ENCODE peak calls at places on chromosomes 1 and 21, in seven cellular contexts. One of them, this sample, is unnamed.

GRCh38 chr1:180101411-180101810 is 53.3 kb upstream of the QSOX1 start:
- DNase-seq in right atrium auricular region: no peak
- DNase-seq in neuronal stem cell: no peak
- DNase-seq in tibial nerve: no peak
- DNase-seq in testis: no peak
- DNase-seq in heart right ventricle: no peak
- DNase-seq in Panc1: no peak
- DNase-seq in this sample: no peak

GRCh38 chr21:17802568-17802967 is 16.6 kb downstream of the C21orf91 start:
- DNase-seq in testis: no peak
- DNase-seq in Panc1: no peak
- DNase-seq in neuronal stem cell: no peak
- DNase-seq in tibial nerve: no peak
- DNase-seq in right atrium auricular region: no peak
- DNase-seq in heart right ventricle: no peak
- DNase-seq in this sample: no peak

GRCh38 chr1:41239988-41240610 is 2.0 kb downstream of the SCMH1 start:
- DNase-seq in testis: no peak
- DNase-seq in tibial nerve: peak; percentile 32
- DNase-seq in heart right ventricle: no peak
- DNase-seq in right atrium auricular region: no peak
- DNase-seq in neuronal stem cell: no peak
- DNase-seq in Panc1: no peak
- DNase-seq in this sample: no peak

GRCh38 chr1:21510885-21511578 is 1.8 kb downstream of the ALPL start:
- DNase-seq in heart right ventricle: no peak
- DNase-seq in neuronal stem cell: no peak
- DNase-seq in tibial nerve: no peak
- DNase-seq in Panc1: no peak
- DNase-seq in right atrium auricular region: no peak
- DNase-seq in testis: no peak
- DNase-seq in this sample: no peak

GRCh38 chr1:67679691-67680090 is 5.3 kb upstream of the GADD45A start:
- DNase-seq in neuronal stem cell: no peak
- DNase-seq in tibial nerve: no peak
- DNase-seq in heart right ventricle: no peak
- DNase-seq in right atrium auricular region: no peak
- DNase-seq in Panc1: no peak
- DNase-seq in testis: no peak
- DNase-seq in this sample: no peak

GRCh38 chr1:53328490-53329182 is 766 bp upstream of the LRP8 start:
- DNase-seq in Panc1: no peak
- DNase-seq in heart right ventricle: no peak
- DNase-seq in neuronal stem cell: peak; percentile 30
- DNase-seq in testis: no peak
- DNase-seq in tibial nerve: no peak
- DNase-seq in right atrium auricular region: no peak
- DNase-seq in this sample: no peak

GRCh38 chr1:65263286-65263685 is 46.1 kb upstream of the DNAJC6 start:
- DNase-seq in heart right ventricle: no peak
- DNase-seq in testis: no peak
- DNase-seq in right atrium auricular region: no peak
- DNase-seq in tibial nerve: no peak
- DNase-seq in neuronal stem cell: no peak
- DNase-seq in Panc1: no peak
- DNase-seq in this sample: no peak

GRCh38 chr1:32878183-32878582 is 7.5 kb upstream of the FNDC5 start:
- DNase-seq in testis: no peak
- DNase-seq in heart right ventricle: no peak
- DNase-seq in neuronal stem cell: no peak
- DNase-seq in right atrium auricular region: no peak
- DNase-seq in tibial nerve: no peak
- DNase-seq in Panc1: no peak
- DNase-seq in this sample: no peak

GRCh38 chr21:28436286-28436932 is 556.3 kb downstream of the LTN1 start:
- DNase-seq in right atrium auricular region: no peak
- DNase-seq in testis: no peak
- DNase-seq in heart right ventricle: no peak
- DNase-seq in neuronal stem cell: no peak
- DNase-seq in Panc1: no peak
- DNase-seq in tibial nerve: no peak
- DNase-seq in this sample: peak; percentile 18

GRCh38 chr1:58884706-58885661 is 101.1 kb upstream of the JUN start:
- DNase-seq in right atrium auricular region: no peak
- DNase-seq in neuronal stem cell: no peak
- DNase-seq in heart right ventricle: no peak
- DNase-seq in testis: peak; percentile 74
- DNase-seq in tibial nerve: peak; percentile 67
- DNase-seq in Panc1: no peak
- DNase-seq in this sample: no peak

GRCh38 chr1:152932170-152932811 is 14.7 kb upstream of the SPRR5 start:
- DNase-seq in neuronal stem cell: no peak
- DNase-seq in testis: no peak
- DNase-seq in right atrium auricular region: no peak
- DNase-seq in heart right ventricle: no peak
- DNase-seq in tibial nerve: no peak
- DNase-seq in Panc1: no peak
- DNase-seq in this sample: no peak

GRCh38 chr1:100719490-100719889 is at the start of gene VCAM1:
- DNase-seq in tibial nerve: no peak
- DNase-seq in Panc1: no peak
- DNase-seq in testis: peak; percentile 38
- DNase-seq in right atrium auricular region: no peak
- DNase-seq in neuronal stem cell: peak; percentile 55
- DNase-seq in heart right ventricle: no peak
- DNase-seq in this sample: no peak

GRCh38 chr1:81664341-81664740 is 136.4 kb upstream of the ADGRL2 start:
- DNase-seq in neuronal stem cell: no peak
- DNase-seq in Panc1: no peak
- DNase-seq in right atrium auricular region: no peak
- DNase-seq in testis: no peak
- DNase-seq in heart right ventricle: no peak
- DNase-seq in tibial nerve: no peak
- DNase-seq in this sample: no peak

GRCh38 chr1:47708658-47709301 is 270.9 kb downstream of the FOXD2 start:
- DNase-seq in tibial nerve: no peak
- DNase-seq in right atrium auricular region: no peak
- DNase-seq in Panc1: no peak
- DNase-seq in testis: no peak
- DNase-seq in heart right ventricle: no peak
- DNase-seq in neuronal stem cell: no peak
- DNase-seq in this sample: no peak

GRCh38 chr1:176049582-176049981 is 157.5 kb downstream of the COP1 start:
- DNase-seq in testis: no peak
- DNase-seq in neuronal stem cell: no peak
- DNase-seq in Panc1: no peak
- DNase-seq in heart right ventricle: no peak
- DNase-seq in tibial nerve: no peak
- DNase-seq in right atrium auricular region: no peak
- DNase-seq in this sample: no peak

GRCh38 chr1:114648503-114648902 is 21.3 kb downstream of the DENND2C start:
- DNase-seq in right atrium auricular region: no peak
- DNase-seq in tibial nerve: no peak
- DNase-seq in Panc1: no peak
- DNase-seq in testis: no peak
- DNase-seq in neuronal stem cell: no peak
- DNase-seq in heart right ventricle: no peak
- DNase-seq in this sample: no peak

GRCh38 chr1:232226197-232226681 is 403.7 kb downstream of the SIPA1L2 start:
- DNase-seq in heart right ventricle: no peak
- DNase-seq in right atrium auricular region: peak; percentile 38
- DNase-seq in neuronal stem cell: peak; percentile 31
- DNase-seq in Panc1: no peak
- DNase-seq in testis: no peak
- DNase-seq in tibial nerve: no peak
- DNase-seq in this sample: no peak

GRCh38 chr1:183515002-183515689 is 42.8 kb downstream of the SMG7 start:
- DNase-seq in right atrium auricular region: no peak
- DNase-seq in Panc1: peak; percentile 71
- DNase-seq in neuronal stem cell: no peak
- DNase-seq in testis: no peak
- DNase-seq in tibial nerve: no peak
- DNase-seq in heart right ventricle: no peak
- DNase-seq in this sample: no peak

GRCh38 chr21:19683492-19683891 is 1279.9 kb upstream of the TMPRSS15 start:
- DNase-seq in testis: no peak
- DNase-seq in Panc1: no peak
- DNase-seq in heart right ventricle: no peak
- DNase-seq in tibial nerve: no peak
- DNase-seq in right atrium auricular region: no peak
- DNase-seq in neuronal stem cell: no peak
- DNase-seq in this sample: no peak

GRCh38 chr1:54791880-54792522 is 9.1 kb downstream of the TTC22 start:
- DNase-seq in testis: peak; percentile 72
- DNase-seq in right atrium auricular region: no peak
- DNase-seq in neuronal stem cell: no peak
- DNase-seq in tibial nerve: no peak
- DNase-seq in Panc1: no peak
- DNase-seq in heart right ventricle: no peak
- DNase-seq in this sample: peak; percentile 46

GRCh38 chr21:43752758-43753438 is 23.2 kb downstream of the CSTB start:
- DNase-seq in Panc1: no peak
- DNase-seq in right atrium auricular region: no peak
- DNase-seq in tibial nerve: no peak
- DNase-seq in neuronal stem cell: no peak
- DNase-seq in heart right ventricle: no peak
- DNase-seq in testis: no peak
- DNase-seq in this sample: no peak

GRCh38 chr21:45069085-45069484 is 5.3 kb upstream of the ADARB1 start:
- DNase-seq in right atrium auricular region: no peak
- DNase-seq in tibial nerve: no peak
- DNase-seq in Panc1: no peak
- DNase-seq in heart right ventricle: no peak
- DNase-seq in neuronal stem cell: no peak
- DNase-seq in testis: no peak
- DNase-seq in this sample: no peak

GRCh38 chr1:209231476-209232156 is 351.9 kb upstream of the CAMK1G start:
- DNase-seq in right atrium auricular region: no peak
- DNase-seq in heart right ventricle: no peak
- DNase-seq in testis: no peak
- DNase-seq in neuronal stem cell: no peak
- DNase-seq in tibial nerve: no peak
- DNase-seq in Panc1: no peak
- DNase-seq in this sample: no peak

GRCh38 chr21:42239973-42240372 is 21.0 kb downstream of the ABCG1 start:
- DNase-seq in testis: no peak
- DNase-seq in neuronal stem cell: no peak
- DNase-seq in right atrium auricular region: no peak
- DNase-seq in Panc1: no peak
- DNase-seq in tibial nerve: no peak
- DNase-seq in heart right ventricle: no peak
- DNase-seq in this sample: no peak

GRCh38 chr21:42237577-42237976 is 18.6 kb downstream of the ABCG1 start:
- DNase-seq in testis: no peak
- DNase-seq in heart right ventricle: no peak
- DNase-seq in right atrium auricular region: no peak
- DNase-seq in Panc1: no peak
- DNase-seq in neuronal stem cell: no peak
- DNase-seq in tibial nerve: no peak
- DNase-seq in this sample: no peak

GRCh38 chr21:42237161-42237560 is 18.2 kb downstream of the ABCG1 start:
- DNase-seq in neuronal stem cell: no peak
- DNase-seq in tibial nerve: no peak
- DNase-seq in right atrium auricular region: no peak
- DNase-seq in Panc1: no peak
- DNase-seq in testis: no peak
- DNase-seq in heart right ventricle: no peak
- DNase-seq in this sample: no peak

GRCh38 chr21:42238185-42238934 is 19.4 kb downstream of the ABCG1 start:
- DNase-seq in testis: no peak
- DNase-seq in right atrium auricular region: no peak
- DNase-seq in heart right ventricle: no peak
- DNase-seq in tibial nerve: no peak
- DNase-seq in neuronal stem cell: no peak
- DNase-seq in Panc1: no peak
- DNase-seq in this sample: no peak

GRCh38 chr21:42239556-42239955 is 20.6 kb downstream of the ABCG1 start:
- DNase-seq in Panc1: no peak
- DNase-seq in heart right ventricle: no peak
- DNase-seq in testis: no peak
- DNase-seq in neuronal stem cell: no peak
- DNase-seq in tibial nerve: no peak
- DNase-seq in right atrium auricular region: no peak
- DNase-seq in this sample: no peak
- H3K4me1 ChIP-seq in Panc1: no peaks in the 10 kb centered on the region
- H3K4me1 ChIP-seq in heart right ventricle: peaks cover 42% of the 10 kb centered on the region
- H3K4me1 ChIP-seq in testis: peaks cover 23% of the 10 kb centered on the region
- H3K4me1 ChIP-seq in neuronal stem cell: peaks cover 7% of the 10 kb centered on the region
- H3K4me1 ChIP-seq in tibial nerve: peaks cover 20% of the 10 kb centered on the region
- H3K4me1 ChIP-seq in right atrium auricular region: no peaks in the 10 kb centered on the region
- H3K4me1 ChIP-seq in this sample: peaks cover 13% of the 10 kb centered on the region

DNA sequence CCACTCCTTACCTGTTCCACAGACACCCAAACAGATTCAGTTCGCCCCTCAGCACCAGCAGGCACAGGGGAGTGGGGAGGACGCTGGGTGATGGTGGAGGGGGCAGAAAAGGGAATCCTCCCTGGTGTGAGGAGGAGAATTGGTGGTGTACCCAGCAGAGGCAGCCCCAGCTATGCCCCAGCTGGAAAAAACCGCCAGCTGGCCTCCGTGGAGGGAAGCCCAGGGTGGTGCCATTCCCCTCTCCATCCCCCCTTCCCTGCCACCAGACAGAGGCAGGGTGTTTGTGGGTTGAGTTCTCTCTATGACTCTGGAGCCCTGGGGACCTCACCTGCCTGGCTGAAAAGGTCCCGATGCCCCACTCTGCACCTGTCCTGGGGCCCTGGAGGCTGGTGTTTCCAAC is 27.9 kb downstream of the OPTC start:
- DNase-seq in right atrium auricular region: no peak
- DNase-seq in testis: no peak
- DNase-seq in Panc1: no peak
- DNase-seq in heart right ventricle: no peak
- DNase-seq in tibial nerve: no peak
- DNase-seq in neuronal stem cell: no peak
- DNase-seq in this sample: peak; percentile 29
- H3K4me1 ChIP-seq in right atrium auricular region: no peaks in the 10 kb centered on the region
- H3K4me1 ChIP-seq in testis: peaks cover 35% of the 10 kb centered on the region
- H3K4me1 ChIP-seq in Panc1: no peaks in the 10 kb centered on the region
- H3K4me1 ChIP-seq in heart right ventricle: peaks cover 28% of the 10 kb centered on the region
- H3K4me1 ChIP-seq in tibial nerve: peaks cover 62% of the 10 kb centered on the region
- H3K4me1 ChIP-seq in neuronal stem cell: peaks cover 46% of the 10 kb centered on the region
- H3K4me1 ChIP-seq in this sample: peaks cover 41% of the 10 kb centered on the region

DNA sequence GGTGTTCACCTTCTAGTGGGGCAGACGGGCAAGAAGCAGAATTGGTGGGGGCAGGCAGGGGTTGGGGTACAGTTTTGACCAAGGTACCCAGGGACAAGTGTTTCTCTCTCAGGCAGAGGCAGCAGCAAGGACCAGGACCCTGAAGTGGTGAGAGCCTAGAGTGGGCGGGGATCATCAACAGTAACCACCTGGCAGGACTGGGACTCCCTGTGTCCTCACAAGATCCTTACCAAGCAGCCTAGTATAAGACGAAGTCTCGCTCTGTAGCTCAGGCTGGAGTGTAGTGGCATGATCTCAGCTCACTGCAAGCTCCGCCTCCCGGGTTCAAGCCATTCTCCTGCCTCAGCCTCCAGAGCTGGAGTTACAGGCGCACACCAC is 3.2 kb upstream of the NADK start:
- DNase-seq in testis: peak; percentile 36
- DNase-seq in tibial nerve: no peak
- DNase-seq in right atrium auricular region: no peak
- DNase-seq in Panc1: no peak
- DNase-seq in neuronal stem cell: no peak
- DNase-seq in heart right ventricle: no peak
- DNase-seq in this sample: no peak
- H3K4me1 ChIP-seq in testis: peaks cover 57% of the 10 kb centered on the region
- H3K4me1 ChIP-seq in tibial nerve: peaks cover 69% of the 10 kb centered on the region
- H3K4me1 ChIP-seq in right atrium auricular region: no peaks in the 10 kb centered on the region
- H3K4me1 ChIP-seq in Panc1: peaks cover 32% of the 10 kb centered on the region
- H3K4me1 ChIP-seq in neuronal stem cell: peaks cover 18% of the 10 kb centered on the region
- H3K4me1 ChIP-seq in heart right ventricle: peaks cover 52% of the 10 kb centered on the region
- H3K4me1 ChIP-seq in this sample: peaks cover 22% of the 10 kb centered on the region

GRCh38 chr1:109214695-109215623 is 1.2 kb downstream of the SARS1 start:
- DNase-seq in neuronal stem cell: no peak
- DNase-seq in heart right ventricle: no peak
- DNase-seq in Panc1: no peak
- DNase-seq in testis: peak; percentile 51
- DNase-seq in right atrium auricular region: peak; percentile 69
- DNase-seq in tibial nerve: peak; percentile 54
- DNase-seq in this sample: peak; percentile 80
- H3K4me1 ChIP-seq in neuronal stem cell: peaks cover 3% of the 10 kb centered on the region
- H3K4me1 ChIP-seq in heart right ventricle: peaks cover 21% of the 10 kb centered on the region
- H3K4me1 ChIP-seq in Panc1: peaks cover 20% of the 10 kb centered on the region
- H3K4me1 ChIP-seq in testis: peaks cover 21% of the 10 kb centered on the region
- H3K4me1 ChIP-seq in right atrium auricular region: no peaks in the 10 kb centered on the region
- H3K4me1 ChIP-seq in tibial nerve: peaks cover 38% of the 10 kb centered on the region
- H3K4me1 ChIP-seq in this sample: no peaks in the 10 kb centered on the region

This sample was measured in BE2C.